ENCODE peak calls at places on chromosome 12, in eight cellular contexts. One of them, this sample, is unnamed.

GRCh38 chr12:66279127-66279712 is 23.1 kb upstream of the HELB start:
- DNase-seq in RWPE1: peak
- DNase-seq in AG04449: no peak
- DNase-seq in activated CD4-positive, alpha-beta T cell treated with anti-CD3 and anti-CD28 coated beads, Interleukin-2, amount 10 ng/mL, durations not matched to agents 7 days and 5 days: peak
- DNase-seq in fibroblast of lung: peak
- DNase-seq in stimulated activated CD4-positive, alpha-beta T cell treated with anti-CD3 and anti-CD28 coated beads, Interleukin-12 subunit alpha, Interleukin-12 subunit beta, amount 100 ng/mL, for 4 hours: no peak
- DNase-seq in endodermal cell: peak
- DNase-seq in NCI-H1092 treated with DMSO at 0.1 percent for 48 hours: no peak
- DNase-seq in this sample: no peak

GRCh38 chr12:1928439-1929121 is 10.1 kb upstream of the CACNA2D4 start:
- DNase-seq in NCI-H1092 treated with DMSO at 0.1 percent for 48 hours: no peak
- DNase-seq in RWPE1: no peak
- DNase-seq in AG04449: no peak
- DNase-seq in activated CD4-positive, alpha-beta T cell treated with anti-CD3 and anti-CD28 coated beads, Interleukin-2, amount 10 ng/mL, durations not matched to agents 7 days and 5 days: no peak
- DNase-seq in stimulated activated CD4-positive, alpha-beta T cell treated with anti-CD3 and anti-CD28 coated beads, Interleukin-12 subunit alpha, Interleukin-12 subunit beta, amount 100 ng/mL, for 4 hours: no peak
- DNase-seq in endodermal cell: peak
- DNase-seq in fibroblast of lung: no peak
- DNase-seq in this sample: no peak

GRCh38 chr12:52155048-52155868 is 36.6 kb downstream of the KRT80 start:
- DNase-seq in stimulated activated CD4-positive, alpha-beta T cell treated with anti-CD3 and anti-CD28 coated beads, Interleukin-12 subunit alpha, Interleukin-12 subunit beta, amount 100 ng/mL, for 4 hours: no peak
- DNase-seq in activated CD4-positive, alpha-beta T cell treated with anti-CD3 and anti-CD28 coated beads, Interleukin-2, amount 10 ng/mL, durations not matched to agents 7 days and 5 days: peak
- DNase-seq in endodermal cell: peak
- DNase-seq in NCI-H1092 treated with DMSO at 0.1 percent for 48 hours: no peak
- DNase-seq in fibroblast of lung: peak
- DNase-seq in AG04449: no peak
- DNase-seq in RWPE1: peak
- DNase-seq in this sample: no peak

GRCh38 chr12:111068281-111068680 is 147.9 kb upstream of the MYL2 start:
- DNase-seq in fibroblast of lung: no peak
- DNase-seq in AG04449: no peak
- DNase-seq in activated CD4-positive, alpha-beta T cell treated with anti-CD3 and anti-CD28 coated beads, Interleukin-2, amount 10 ng/mL, durations not matched to agents 7 days and 5 days: peak
- DNase-seq in NCI-H1092 treated with DMSO at 0.1 percent for 48 hours: no peak
- DNase-seq in stimulated activated CD4-positive, alpha-beta T cell treated with anti-CD3 and anti-CD28 coated beads, Interleukin-12 subunit alpha, Interleukin-12 subunit beta, amount 100 ng/mL, for 4 hours: no peak
- DNase-seq in RWPE1: no peak
- DNase-seq in endodermal cell: no peak
- DNase-seq in this sample: peak

GRCh38 chr12:2163172-2163927 is 110.6 kb downstream of the CACNA1C start:
- DNase-seq in stimulated activated CD4-positive, alpha-beta T cell treated with anti-CD3 and anti-CD28 coated beads, Interleukin-12 subunit alpha, Interleukin-12 subunit beta, amount 100 ng/mL, for 4 hours: no peak
- DNase-seq in NCI-H1092 treated with DMSO at 0.1 percent for 48 hours: no peak
- DNase-seq in AG04449: no peak
- DNase-seq in RWPE1: no peak
- DNase-seq in endodermal cell: no peak
- DNase-seq in activated CD4-positive, alpha-beta T cell treated with anti-CD3 and anti-CD28 coated beads, Interleukin-2, amount 10 ng/mL, durations not matched to agents 7 days and 5 days: no peak
- DNase-seq in fibroblast of lung: peak
- DNase-seq in this sample: no peak

GRCh38 chr12:121804417-121805111 is 755 bp downstream of the SETD1B start:
- DNase-seq in RWPE1: no peak
- DNase-seq in stimulated activated CD4-positive, alpha-beta T cell treated with anti-CD3 and anti-CD28 coated beads, Interleukin-12 subunit alpha, Interleukin-12 subunit beta, amount 100 ng/mL, for 4 hours: peak
- DNase-seq in activated CD4-positive, alpha-beta T cell treated with anti-CD3 and anti-CD28 coated beads, Interleukin-2, amount 10 ng/mL, durations not matched to agents 7 days and 5 days: peak
- DNase-seq in endodermal cell: peak
- DNase-seq in AG04449: no peak
- DNase-seq in fibroblast of lung: no peak
- DNase-seq in NCI-H1092 treated with DMSO at 0.1 percent for 48 hours: peak
- DNase-seq in this sample: no peak

GRCh38 chr12:88764781-88765470 is 184.7 kb upstream of the KITLG start:
- DNase-seq in fibroblast of lung: peak
- DNase-seq in endodermal cell: no peak
- DNase-seq in NCI-H1092 treated with DMSO at 0.1 percent for 48 hours: no peak
- DNase-seq in AG04449: peak
- DNase-seq in RWPE1: no peak
- DNase-seq in activated CD4-positive, alpha-beta T cell treated with anti-CD3 and anti-CD28 coated beads, Interleukin-2, amount 10 ng/mL, durations not matched to agents 7 days and 5 days: no peak
- DNase-seq in stimulated activated CD4-positive, alpha-beta T cell treated with anti-CD3 and anti-CD28 coated beads, Interleukin-12 subunit alpha, Interleukin-12 subunit beta, amount 100 ng/mL, for 4 hours: no peak
- DNase-seq in this sample: no peak

GRCh38 chr12:98830657-98831056 is 185.6 kb downstream of the APAF1 start:
- DNase-seq in NCI-H1092 treated with DMSO at 0.1 percent for 48 hours: no peak
- DNase-seq in stimulated activated CD4-positive, alpha-beta T cell treated with anti-CD3 and anti-CD28 coated beads, Interleukin-12 subunit alpha, Interleukin-12 subunit beta, amount 100 ng/mL, for 4 hours: no peak
- DNase-seq in RWPE1: no peak
- DNase-seq in activated CD4-positive, alpha-beta T cell treated with anti-CD3 and anti-CD28 coated beads, Interleukin-2, amount 10 ng/mL, durations not matched to agents 7 days and 5 days: no peak
- DNase-seq in fibroblast of lung: no peak
- DNase-seq in endodermal cell: no peak
- DNase-seq in AG04449: no peak
- DNase-seq in this sample: no peak

GRCh38 chr12:88552672-88553079 is 27.6 kb downstream of the KITLG start:
- DNase-seq in AG04449: peak
- DNase-seq in activated CD4-positive, alpha-beta T cell treated with anti-CD3 and anti-CD28 coated beads, Interleukin-2, amount 10 ng/mL, durations not matched to agents 7 days and 5 days: no peak
- DNase-seq in endodermal cell: no peak
- DNase-seq in stimulated activated CD4-positive, alpha-beta T cell treated with anti-CD3 and anti-CD28 coated beads, Interleukin-12 subunit alpha, Interleukin-12 subunit beta, amount 100 ng/mL, for 4 hours: no peak
- DNase-seq in NCI-H1092 treated with DMSO at 0.1 percent for 48 hours: no peak
- DNase-seq in fibroblast of lung: no peak
- DNase-seq in RWPE1: no peak
- DNase-seq in this sample: no peak

GRCh38 chr12:63068857-63069442 is 82.1 kb downstream of the AVPR1A start:
- DNase-seq in RWPE1: peak
- DNase-seq in AG04449: peak
- DNase-seq in activated CD4-positive, alpha-beta T cell treated with anti-CD3 and anti-CD28 coated beads, Interleukin-2, amount 10 ng/mL, durations not matched to agents 7 days and 5 days: no peak
- DNase-seq in endodermal cell: no peak
- DNase-seq in fibroblast of lung: peak
- DNase-seq in NCI-H1092 treated with DMSO at 0.1 percent for 48 hours: peak
- DNase-seq in stimulated activated CD4-positive, alpha-beta T cell treated with anti-CD3 and anti-CD28 coated beads, Interleukin-12 subunit alpha, Interleukin-12 subunit beta, amount 100 ng/mL, for 4 hours: no peak
- DNase-seq in this sample: peak

GRCh38 chr12:122860052-122860853 is 25.0 kb downstream of the HIP1R start:
- DNase-seq in fibroblast of lung: peak
- DNase-seq in stimulated activated CD4-positive, alpha-beta T cell treated with anti-CD3 and anti-CD28 coated beads, Interleukin-12 subunit alpha, Interleukin-12 subunit beta, amount 100 ng/mL, for 4 hours: peak
- DNase-seq in AG04449: no peak
- DNase-seq in endodermal cell: peak
- DNase-seq in NCI-H1092 treated with DMSO at 0.1 percent for 48 hours: peak
- DNase-seq in activated CD4-positive, alpha-beta T cell treated with anti-CD3 and anti-CD28 coated beads, Interleukin-2, amount 10 ng/mL, durations not matched to agents 7 days and 5 days: peak
- DNase-seq in RWPE1: peak
- DNase-seq in this sample: peak

GRCh38 chr12:71014180-71014785 is 93.7 kb upstream of the PTPRR start:
- DNase-seq in AG04449: no peak
- DNase-seq in NCI-H1092 treated with DMSO at 0.1 percent for 48 hours: peak
- DNase-seq in activated CD4-positive, alpha-beta T cell treated with anti-CD3 and anti-CD28 coated beads, Interleukin-2, amount 10 ng/mL, durations not matched to agents 7 days and 5 days: no peak
- DNase-seq in RWPE1: peak
- DNase-seq in fibroblast of lung: peak
- DNase-seq in stimulated activated CD4-positive, alpha-beta T cell treated with anti-CD3 and anti-CD28 coated beads, Interleukin-12 subunit alpha, Interleukin-12 subunit beta, amount 100 ng/mL, for 4 hours: no peak
- DNase-seq in endodermal cell: no peak
- DNase-seq in this sample: peak

GRCh38 chr12:54300732-54301427 is at the start of gene NFE2:
- DNase-seq in activated CD4-positive, alpha-beta T cell treated with anti-CD3 and anti-CD28 coated beads, Interleukin-2, amount 10 ng/mL, durations not matched to agents 7 days and 5 days: no peak
- DNase-seq in AG04449: no peak
- DNase-seq in RWPE1: peak
- DNase-seq in stimulated activated CD4-positive, alpha-beta T cell treated with anti-CD3 and anti-CD28 coated beads, Interleukin-12 subunit alpha, Interleukin-12 subunit beta, amount 100 ng/mL, for 4 hours: peak
- DNase-seq in endodermal cell: peak
- DNase-seq in fibroblast of lung: peak
- DNase-seq in NCI-H1092 treated with DMSO at 0.1 percent for 48 hours: peak
- DNase-seq in this sample: no peak

GRCh38 chr12:104911942-104912341 is 46.1 kb downstream of the SLC41A2 start:
- DNase-seq in fibroblast of lung: no peak
- DNase-seq in NCI-H1092 treated with DMSO at 0.1 percent for 48 hours: no peak
- DNase-seq in activated CD4-positive, alpha-beta T cell treated with anti-CD3 and anti-CD28 coated beads, Interleukin-2, amount 10 ng/mL, durations not matched to agents 7 days and 5 days: no peak
- DNase-seq in RWPE1: no peak
- DNase-seq in endodermal cell: no peak
- DNase-seq in stimulated activated CD4-positive, alpha-beta T cell treated with anti-CD3 and anti-CD28 coated beads, Interleukin-12 subunit alpha, Interleukin-12 subunit beta, amount 100 ng/mL, for 4 hours: no peak
- DNase-seq in AG04449: no peak
- DNase-seq in this sample: no peak

GRCh38 chr12:67355428-67356385 is 86.5 kb downstream of the CAND1 start:
- DNase-seq in AG04449: no peak
- DNase-seq in activated CD4-positive, alpha-beta T cell treated with anti-CD3 and anti-CD28 coated beads, Interleukin-2, amount 10 ng/mL, durations not matched to agents 7 days and 5 days: peak
- DNase-seq in stimulated activated CD4-positive, alpha-beta T cell treated with anti-CD3 and anti-CD28 coated beads, Interleukin-12 subunit alpha, Interleukin-12 subunit beta, amount 100 ng/mL, for 4 hours: no peak
- DNase-seq in NCI-H1092 treated with DMSO at 0.1 percent for 48 hours: peak
- DNase-seq in RWPE1: peak
- DNase-seq in endodermal cell: peak
- DNase-seq in fibroblast of lung: peak
- DNase-seq in this sample: peak

This sample was measured in Jurkat, Clone E6-1.